ENCODE peak calls at places on chromosomes 13 and 19, in four cellular contexts. K, T, R and W are unnamed samples. For H3K9me3, the result is how much of the 10 kb centered on the place peaks cover.

GRCh38 chr19:55440411-55441105 is 2.5 kb downstream of the SHISA7 start:
- DNase-seq in K (no peak), T (no peak), R (no peak), W (no peak)

GRCh38 chr13:82963466-82963865 is 918.8 kb downstream of the SLITRK1 start:
- DNase-seq in K (no peak), T (no peak), R (no peak), W (no peak)

GRCh38 chr19:1407662-1408299 is 395 bp downstream of the DAZAP1 start:
- DNase-seq in K (no peak), T (no peak), R (peak), W (no peak)

GRCh38 chr13:52070929-52071523 is 46.5 kb downstream of the UTP14C start:
- DNase-seq in K (no peak), T (no peak), R (peak), W (no peak)

GRCh38 chr19:40633207-40633606 is 32.0 kb downstream of the LTBP4 start:
- DNase-seq in K (peak), T (no peak), R (no peak), W (no peak)

GRCh38 chr13:41780736-41781708 is 179.9 kb downstream of the VWA8 start:
- DNase-seq in K (no peak), T (no peak), R (no peak), W (no peak)

GRCh38 chr19:38371081-38371480 is 3.3 kb upstream of the PSMD8 start:
- DNase-seq in K (no peak), T (no peak), R (no peak), W (no peak)

GRCh38 chr13:29810145-29810742 is 40.2 kb downstream of the UBL3 start:
- DNase-seq in K (no peak), T (no peak), R (no peak), W (no peak)

GRCh38 chr19:11418166-11418517 is 972 bp downstream of the RGL3 start:
- DNase-seq in K (no peak), T (no peak), R (no peak), W (no peak)

GRCh38 chr19:15300533-15301194 is 31.7 kb downstream of the BRD4 start:
- DNase-seq in K (no peak), T (no peak), R (no peak), W (no peak)

GRCh38 chr19:16070366-16070990 is 5.8 kb upstream of the TPM4 start:
- DNase-seq in K (peak), T (no peak), R (peak), W (no peak)

GRCh38 chr19:48678201-48678600 is 5.4 kb upstream of the NTN5 start:
- DNase-seq in K (no peak), T (peak), R (no peak), W (no peak)

GRCh38 chr13:49404621-49405020 is 39.2 kb downstream of the CAB39L start:
- DNase-seq in K (no peak), T (no peak), R (no peak), W (no peak)

GRCh38 chr19:1069009-1069779 is 2.2 kb downstream of the ARHGAP45 start:
- DNase-seq in K (no peak), T (no peak), R (peak), W (peak)

GRCh38 chr19:38033658-38034150 is 126.7 kb downstream of the SIPA1L3 start:
- DNase-seq in K (no peak), T (no peak), R (no peak), W (no peak)

GRCh38 chr13:113724016-113724758 is 34.8 kb upstream of the TMEM255B start:
- DNase-seq in K (no peak), T (peak), R (no peak), W (no peak)

GRCh38 chr19:40576181-40576584 is 490 bp upstream of the SHKBP1 start:
- DNase-seq in K (no peak), T (no peak), R (peak), W (no peak)

GRCh38 chr19:35533822-35534521 is 716 bp downstream of the GAPDHS start:
- DNase-seq in K (no peak), T (no peak), R (peak), W (peak)

GRCh38 chr19:18086590-18087138 is at the start of gene IL12RB1:
- DNase-seq in K (no peak), T (no peak), R (peak), W (no peak)

GRCh38 chr13:20064128-20064527 is 96.7 kb downstream of the GJA3 start:
- DNase-seq in K (no peak), T (no peak), R (no peak), W (no peak)

GRCh38 chr19:54608792-54609191 is 15.4 kb downstream of the LILRA1 start:
- DNase-seq in K (no peak), T (no peak), R (no peak), W (no peak)

GRCh38 chr19:27905074-27905473 is 1307.9 kb downstream of the UQCRFS1 start:
- DNase-seq in K (no peak), T (no peak), R (no peak), W (no peak)
- H3K9me3 ChIP-seq in K (under half), T (under half), R (under half), W (under half)

DNA sequence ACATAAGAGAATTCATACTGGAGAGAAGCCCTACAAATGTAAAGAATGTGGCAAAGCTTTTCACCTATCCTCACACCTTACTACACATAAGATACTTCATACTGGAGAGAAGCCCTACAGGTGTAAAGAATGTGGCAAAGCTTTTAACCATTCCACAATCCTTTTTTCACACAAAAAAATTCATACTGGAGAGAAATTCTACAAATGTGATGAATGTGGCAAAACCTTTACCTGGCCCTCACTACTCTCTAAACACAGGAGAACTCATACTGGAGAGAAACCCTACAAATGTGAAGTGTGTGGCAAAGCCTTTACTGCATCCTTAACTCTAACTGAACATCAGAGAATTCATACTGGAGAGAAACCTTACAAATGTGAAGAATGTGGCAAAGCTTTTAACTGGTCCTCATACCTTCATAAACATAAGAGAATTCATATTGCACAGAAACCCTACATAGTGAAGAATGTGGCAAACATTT is 14.0 kb upstream of the ZNF506 start:
- DNase-seq in K (no peak), T (no peak), R (no peak), W (no peak)
- H3K9me3 ChIP-seq in K (under half), T (under half), R (half or more), W (under half)

GRCh38 chr13:80894930-80895329 is 554.0 kb upstream of the SPRY2 start:
- DNase-seq in K (no peak), T (no peak), R (no peak), W (no peak)
- H3K9me3 ChIP-seq in K (under half), T (under half), R (under half), W (under half)

GRCh38 chr19:2856457-2857055 is 10.6 kb upstream of the ZNF556 start:
- DNase-seq in K (no peak), T (no peak), R (no peak), W (no peak)

GRCh38 chr19:2854849-2855248 is 12.3 kb upstream of the ZNF556 start:
- DNase-seq in K (no peak), T (no peak), R (no peak), W (no peak)

GRCh38 chr19:2853015-2853606 is 11.8 kb downstream of the ZNF555 start:
- DNase-seq in K (no peak), T (no peak), R (no peak), W (no peak)

GRCh38 chr19:2863818-2864217 is 3.3 kb upstream of the ZNF556 start:
- DNase-seq in K (no peak), T (no peak), R (no peak), W (no peak)

GRCh38 chr19:2858864-2859263 is 8.3 kb upstream of the ZNF556 start:
- DNase-seq in K (no peak), T (no peak), R (no peak), W (peak)
- H3K9me3 ChIP-seq in K (under half), T (under half), R (under half), W (under half)

DNA sequence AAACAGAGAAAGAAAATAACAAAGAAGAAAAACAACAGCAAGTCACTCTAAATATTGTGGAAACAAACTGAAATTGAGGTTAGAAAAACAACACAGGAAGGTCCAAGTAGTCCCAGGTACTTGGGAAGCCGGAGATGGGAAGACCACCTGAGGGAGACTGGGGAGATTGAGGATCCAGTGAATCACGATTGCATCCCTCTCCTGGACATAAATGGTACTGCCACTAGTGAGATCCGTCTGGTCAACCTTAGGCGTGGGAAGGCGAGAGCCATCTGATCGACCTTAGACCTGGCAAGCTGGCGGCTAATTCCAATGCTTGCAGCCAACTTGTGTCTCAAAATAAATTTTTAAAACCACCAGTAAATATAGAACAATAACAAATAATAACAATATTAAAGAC is 81.9 kb downstream of the ZNF726 start:
- DNase-seq in K (peak), T (no peak), R (no peak), W (peak)
- H3K9me3 ChIP-seq in K (under half), T (under half), R (under half), W (under half)